ENCODE peak calls at places on chromosome 1, in five cellular contexts. U is IMR-90, Z is gastrocnemius medialis, S is breast epithelium, G is heart left ventricle. A is an unnamed sample.

GRCh38 chr1:218692808-218693207 is 347.7 kb downstream of the TGFB2 start:
- DNase-seq in S (no peak), G (no peak), U (no peak), Z (no peak), A (no peak)

GRCh38 chr1:30244801-30245200 is 478.6 kb downstream of the MATN1 start:
- DNase-seq in Z (no peak), S (no peak), G (no peak), U (no peak), A (no peak)

GRCh38 chr1:171052977-171053376 is 37.7 kb upstream of the FMO3 start:
- DNase-seq in Z (no peak), G (no peak), U (no peak), S (no peak), A (no peak)

GRCh38 chr1:51100264-51100880 is 1.7 kb upstream of the C1orf185 start:
- DNase-seq in G (no peak), Z (no peak), U (no peak), S (no peak), A (no peak)

GRCh38 chr1:192070213-192070612 is 88.0 kb upstream of the RGS18 start:
- DNase-seq in S (no peak), U (no peak), G (no peak), Z (no peak), A (no peak)

GRCh38 chr1:198932351-198932991 is 293.6 kb downstream of the PTPRC start:
- DNase-seq in U (peak), S (no peak), G (no peak), Z (no peak), A (no peak)

GRCh38 chr1:167663002-167663772 is 33.2 kb downstream of the RCSD1 start:
- DNase-seq in S (no peak), G (no peak), Z (peak), U (peak), A (no peak)

GRCh38 chr1:58779837-58780585 is 3.8 kb downstream of the JUN start:
- DNase-seq in U (peak), S (peak), G (no peak), Z (no peak), A (no peak)

GRCh38 chr1:55476445-55477015 is 261.4 kb upstream of the USP24 start:
- DNase-seq in U (no peak), S (no peak), Z (peak), G (no peak), A (no peak)

GRCh38 chr1:17890815-17891191 is 135.7 kb downstream of the ACTL8 start:
- DNase-seq in U (no peak), Z (no peak), G (no peak), S (no peak), A (no peak)

GRCh38 chr1:21822349-21822748 is 10.3 kb downstream of the LDLRAD2 start:
- DNase-seq in Z (no peak), U (no peak), S (no peak), G (no peak), A (no peak)
- TF ChIP-seq POLR2A in Z (no peak), U (no peak), S (no peak), G (no peak), A (no peak)

GRCh38 chr1:121586369-121587229 is 401.8 kb downstream of the SRGAP2C start:
- DNase-seq in Z (no peak), U (no peak), G (peak), S (no peak), A (no peak)
- TF ChIP-seq POLR2A in Z (no peak), U (no peak), G (no peak), S (no peak), A (no peak)

GRCh38 chr1:155250633-155251449 is 4.4 kb downstream of the ENTREP3 start:
- DNase-seq in S (peak), Z (peak), G (peak), U (peak), A (peak)
- TF ChIP-seq POLR2A in S (no peak), Z (no peak), G (no peak), U (peak), A (no peak)

GRCh38 chr1:161198877-161199431 is at the start of gene ADAMTS4:
- DNase-seq in U (peak), S (no peak), Z (no peak), G (peak), A (no peak)
- TF ChIP-seq POLR2A in U (peak), S (peak), Z (peak), G (peak), A (peak)

DNA sequence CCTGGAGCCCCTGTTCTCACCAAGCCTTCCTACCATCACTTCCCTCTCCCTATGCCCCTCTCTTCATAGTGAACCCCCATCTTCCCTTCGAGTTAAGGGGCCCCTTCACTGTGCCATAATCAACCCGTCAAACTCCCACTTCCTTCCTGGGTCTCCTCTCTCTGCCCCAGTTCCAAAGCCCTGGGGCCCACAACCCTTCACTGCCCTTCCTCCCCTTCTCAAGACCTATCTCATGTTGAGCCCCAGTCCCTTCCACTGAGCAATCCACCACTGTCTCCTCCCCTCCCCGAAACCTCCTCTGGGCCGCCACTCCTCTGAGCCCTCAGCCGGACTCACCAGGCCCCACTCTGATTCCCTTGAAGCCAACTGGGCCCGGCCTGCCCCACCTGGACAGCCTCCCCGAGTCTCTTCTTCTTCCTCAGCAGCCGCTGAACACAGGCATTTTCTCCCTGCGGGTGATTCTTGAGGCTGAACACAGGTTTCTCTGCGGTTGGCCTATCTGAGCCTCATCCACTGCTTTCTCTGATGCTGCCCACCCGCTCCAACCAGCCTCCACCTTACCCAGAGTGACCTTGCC is 42.2 kb upstream of the WASF2 start:
- DNase-seq in Z (no peak), S (no peak), G (no peak), U (no peak), A (no peak)
- TF ChIP-seq POLR2A in Z (no peak), S (no peak), G (no peak), U (no peak), A (no peak)